ENCODE peak calls at places on chromosomes 7 and 10, in five cellular contexts. U, P, M, N and H are unnamed samples.

GRCh38 chr7:89887489-89887888 is 266.8 kb upstream of the STEAP1 start:
- DNase-seq in U (no peak), M (no peak), P (no peak), N (peak; percentile 21), H (no peak)

GRCh38 chr7:36186841-36187240 is 33.8 kb downstream of the EEPD1 start:
- DNase-seq in N (no peak), M (no peak), U (no peak), P (no peak), H (no peak)

GRCh38 chr10:34739915-34740314 is 75.2 kb downstream of the PARD3 start:
- DNase-seq in P (no peak), N (peak; percentile 97), M (no peak), U (peak; percentile 59), H (no peak)

GRCh38 chr10:128871671-128872231 is 595.3 kb upstream of the MGMT start:
- DNase-seq in N (no peak), P (no peak), U (no peak), M (no peak), H (no peak)

GRCh38 chr7:14191686-14192098 is 202.2 kb upstream of the ETV1 start:
- DNase-seq in M (no peak), P (no peak), U (no peak), N (no peak), H (no peak)

GRCh38 chr10:96610817-96611216 is 24.0 kb upstream of the TM9SF3 start:
- DNase-seq in P (no peak), M (no peak), U (no peak), N (no peak), H (no peak)

GRCh38 chr10:33858326-33858725 is 523.9 kb upstream of the NRP1 start:
- DNase-seq in N (no peak), M (no peak), P (no peak), U (no peak), H (no peak)

GRCh38 chr10:127832456-127832855 is 60.3 kb downstream of the CLRN3 start:
- DNase-seq in N (no peak), U (no peak), M (no peak), P (no peak), H (no peak)

GRCh38 chr10:61635946-61636345 is 26.8 kb upstream of the CABCOCO1 start:
- DNase-seq in M (no peak), U (no peak), N (peak; percentile 48), P (no peak), H (no peak)

GRCh38 chr10:44975487-44976331 is 2.9 kb downstream of the DEPP1 start:
- DNase-seq in M (no peak), U (no peak), N (peak; percentile 82), P (no peak), H (no peak)

GRCh38 chr7:85512802-85513201 is 325.9 kb upstream of the SEMA3D start:
- DNase-seq in M (no peak), N (no peak), P (no peak), U (no peak), H (no peak)

GRCh38 chr10:131169146-131169545 is 142.4 kb downstream of the TCERG1L start:
- DNase-seq in N (no peak), U (no peak), M (no peak), P (no peak), H (no peak)

GRCh38 chr7:36303202-36304098 is 86.2 kb upstream of the ANLN start:
- DNase-seq in M (peak; percentile 60), P (no peak), U (peak; percentile 90), N (peak; percentile 99), H (no peak)

GRCh38 chr7:23184709-23185354 is 3.0 kb downstream of the NUP42 start:
- DNase-seq in N (peak; percentile 44), P (peak; percentile 7), M (peak; percentile 36), U (no peak), H (peak; percentile 17)

GRCh38 chr7:90850516-90850915 is 254.4 kb downstream of the CDK14 start:
- DNase-seq in M (no peak), N (no peak), P (no peak), U (no peak), H (no peak)

GRCh38 chr7:131957338-131958025 is 401.1 kb upstream of the PODXL start:
- DNase-seq in M (no peak), U (no peak), P (no peak), N (no peak), H (no peak)

GRCh38 chr7:139735912-139736595 is 41.7 kb downstream of the HIPK2 start:
- DNase-seq in U (no peak), M (no peak), N (no peak), P (no peak), H (no peak)

GRCh38 chr7:97116308-97116707 is 1.2 kb upstream of the SDHAF3 start:
- DNase-seq in N (no peak), P (peak; percentile 17), U (no peak), M (no peak), H (no peak)

GRCh38 chr7:112202819-112203218 is 3.4 kb downstream of the DOCK4 start:
- DNase-seq in N (no peak), M (no peak), P (peak; percentile 34), U (no peak), H (no peak)

GRCh38 chr7:101630591-101630990 is 1.5 kb upstream of the MYL10 start:
- DNase-seq in U (no peak), N (no peak), P (no peak), M (no peak), H (no peak)

GRCh38 chr7:42739591-42739990 is 172.3 kb downstream of the C7orf25 start:
- DNase-seq in N (no peak), P (no peak), U (peak; percentile 57), M (no peak), H (no peak)

GRCh38 chr10:74071151-74071550 is 73.2 kb downstream of the VCL start:
- DNase-seq in P (no peak), M (no peak), N (peak; percentile 56), U (no peak), H (no peak)

GRCh38 chr7:46616636-46617035 is 695.6 kb upstream of the IGFBP3 start:
- DNase-seq in U (no peak), M (no peak), P (no peak), N (peak; percentile 5), H (no peak)

GRCh38 chr10:132274986-132275385 is 32.8 kb downstream of the STK32C start:
- DNase-seq in U (peak; percentile 24), M (no peak), P (no peak), N (no peak), H (no peak)

GRCh38 chr7:152968003-152968402 is 208.5 kb downstream of the ACTR3B start:
- DNase-seq in U (no peak), M (no peak), N (peak; percentile 3), P (no peak), H (no peak)

GRCh38 chr10:36591436-36591835 is 534.0 kb upstream of the ANKRD30A start:
- DNase-seq in P (no peak), U (no peak), M (no peak), N (no peak), H (no peak)

GRCh38 chr7:96685755-96686154 is 23.9 kb downstream of the SEM1 start:
- DNase-seq in M (no peak), N (no peak), U (no peak), P (no peak), H (no peak)